ENCODE peak calls at places on chromosomes 3 and 15, in seven cellular contexts. One of them, this sample, is unnamed.

GRCh38 chr3:194592798-194593752 is 40.1 kb downstream of the TMEM44 start:
- DNase-seq in OCI-LY7: peak
- DNase-seq in fibroblast of gingiva: peak
- DNase-seq in amniotic stem cell: peak
- DNase-seq in T-cell: no peak
- DNase-seq in GM20000: no peak
- DNase-seq in AML-193: no peak
- DNase-seq in this sample: no peak

GRCh38 chr3:165133188-165133899 is 55.0 kb upstream of the SI start:
- DNase-seq in OCI-LY7: no peak
- DNase-seq in fibroblast of gingiva: peak
- DNase-seq in amniotic stem cell: no peak
- DNase-seq in T-cell: no peak
- DNase-seq in GM20000: no peak
- DNase-seq in AML-193: no peak
- DNase-seq in this sample: no peak

GRCh38 chr3:37853691-37854413 is 7.8 kb upstream of the CTDSPL start:
- DNase-seq in OCI-LY7: no peak
- DNase-seq in fibroblast of gingiva: no peak
- DNase-seq in amniotic stem cell: no peak
- DNase-seq in T-cell: no peak
- DNase-seq in GM20000: no peak
- DNase-seq in AML-193: no peak
- DNase-seq in this sample: no peak

GRCh38 chr3:184874709-184875644 is 63.0 kb downstream of the VPS8 start:
- DNase-seq in OCI-LY7: peak
- DNase-seq in fibroblast of gingiva: peak
- DNase-seq in amniotic stem cell: no peak
- DNase-seq in T-cell: peak
- DNase-seq in GM20000: peak
- DNase-seq in AML-193: peak
- DNase-seq in this sample: peak

GRCh38 chr3:147616998-147617619 is 207.9 kb downstream of the ZIC1 start:
- DNase-seq in OCI-LY7: peak
- DNase-seq in fibroblast of gingiva: peak
- DNase-seq in amniotic stem cell: no peak
- DNase-seq in T-cell: no peak
- DNase-seq in GM20000: no peak
- DNase-seq in AML-193: peak
- DNase-seq in this sample: peak

GRCh38 chr3:32238027-32238815 is at the start of gene CMTM8:
- DNase-seq in OCI-LY7: peak
- DNase-seq in fibroblast of gingiva: peak
- DNase-seq in amniotic stem cell: no peak
- DNase-seq in T-cell: peak
- DNase-seq in GM20000: peak
- DNase-seq in AML-193: peak
- DNase-seq in this sample: peak

GRCh38 chr3:116440196-116440595 is 5.1 kb downstream of the LSAMP start:
- DNase-seq in OCI-LY7: no peak
- DNase-seq in fibroblast of gingiva: no peak
- DNase-seq in amniotic stem cell: no peak
- DNase-seq in T-cell: no peak
- DNase-seq in GM20000: no peak
- DNase-seq in AML-193: no peak
- DNase-seq in this sample: no peak

GRCh38 chr3:157290761-157291160 is 130.8 kb upstream of the CCNL1 start:
- DNase-seq in OCI-LY7: no peak
- DNase-seq in fibroblast of gingiva: peak
- DNase-seq in amniotic stem cell: no peak
- DNase-seq in T-cell: no peak
- DNase-seq in GM20000: no peak
- DNase-seq in AML-193: no peak
- DNase-seq in this sample: no peak

GRCh38 chr3:51354766-51355615 is 30.1 kb upstream of the MANF start:
- DNase-seq in OCI-LY7: no peak
- DNase-seq in fibroblast of gingiva: no peak
- DNase-seq in amniotic stem cell: no peak
- DNase-seq in T-cell: no peak
- DNase-seq in GM20000: no peak
- DNase-seq in AML-193: no peak
- DNase-seq in this sample: no peak

GRCh38 chr3:37279226-37279625 is 104.8 kb upstream of the LRRFIP2 start:
- DNase-seq in OCI-LY7: no peak
- DNase-seq in fibroblast of gingiva: peak
- DNase-seq in amniotic stem cell: no peak
- DNase-seq in T-cell: no peak
- DNase-seq in GM20000: no peak
- DNase-seq in AML-193: no peak
- DNase-seq in this sample: no peak

GRCh38 chr15:42184313-42184712 is 23.8 kb downstream of the VPS39 start:
- DNase-seq in OCI-LY7: no peak
- DNase-seq in fibroblast of gingiva: no peak
- DNase-seq in amniotic stem cell: no peak
- DNase-seq in T-cell: no peak
- DNase-seq in GM20000: no peak
- DNase-seq in AML-193: no peak
- DNase-seq in this sample: no peak

GRCh38 chr3:54550216-54550977 is 377.5 kb downstream of the LRTM1 start:
- DNase-seq in OCI-LY7: no peak
- DNase-seq in fibroblast of gingiva: no peak
- DNase-seq in amniotic stem cell: no peak
- DNase-seq in T-cell: no peak
- DNase-seq in GM20000: no peak
- DNase-seq in AML-193: no peak
- DNase-seq in this sample: no peak

This sample was measured in GM23338.